ENCODE peak calls at places on chromosomes 2 and 18, in five cellular contexts. X is iris pigment epithelial cell, K is fibroblast of the aortic adventitia, W is T follicular helper cell, L is memory B cell. P is an unnamed sample.

GRCh38 chr2:240130393-240131195 is 5.5 kb downstream of the COPS9 start:
- DNase-seq in X (no peak), K (no peak), W (no peak), L (no peak), P (no peak)

GRCh38 chr18:2706903-2707302 is 51.4 kb downstream of the SMCHD1 start:
- DNase-seq in X (no peak), K (peak; percentile 2), W (no peak), L (no peak), P (no peak)

GRCh38 chr2:136013962-136014361 is 28.5 kb upstream of the DARS1 start:
- DNase-seq in X (no peak), K (no peak), W (no peak), L (no peak), P (peak; percentile 70)

GRCh38 chr2:45007356-45007755 is 1.9 kb downstream of the SIX2 start:
- DNase-seq in X (no peak), K (no peak), W (no peak), L (no peak), P (no peak)

GRCh38 chr2:521853-522530 is 155.2 kb downstream of the TMEM18 start:
- DNase-seq in X (no peak), K (no peak), W (no peak), L (no peak), P (no peak)

GRCh38 chr18:41457730-41458129 is 497.3 kb upstream of the PIK3C3 start:
- DNase-seq in X (no peak), K (no peak), W (no peak), L (no peak), P (no peak)

GRCh38 chr2:206031162-206031784 is 54.7 kb downstream of the INO80D start:
- DNase-seq in X (peak; percentile 36), K (peak; percentile 27), W (no peak), L (no peak), P (no peak)

GRCh38 chr18:78701753-78702409 is 277.7 kb upstream of the SALL3 start:
- DNase-seq in X (no peak), K (no peak), W (no peak), L (no peak), P (no peak)

GRCh38 chr2:11802782-11803191 is 56.4 kb downstream of the LPIN1 start:
- DNase-seq in X (peak; percentile 73), K (peak; percentile 36), W (no peak), L (no peak), P (peak; percentile 18)

GRCh38 chr18:60100805-60101204 is 201.0 kb downstream of the PMAIP1 start:
- DNase-seq in X (peak; percentile 45), K (no peak), W (no peak), L (no peak), P (no peak)

GRCh38 chr2:96326564-96326963 is 1.4 kb downstream of the ITPRIPL1 start:
- DNase-seq in X (no peak), K (no peak), W (no peak), L (no peak), P (no peak)

GRCh38 chr2:60385648-60386047 is 167.8 kb downstream of the BCL11A start:
- DNase-seq in X (peak; percentile 8), K (no peak), W (no peak), L (no peak), P (no peak)

GRCh38 chr2:233209117-233209977 is 42.1 kb upstream of the ATG16L1 start:
- DNase-seq in X (peak; percentile 26), K (peak; percentile 67), W (no peak), L (no peak), P (peak; percentile 86)

GRCh38 chr2:219269362-219270054 is 9.7 kb upstream of the DNAJB2 start:
- DNase-seq in X (no peak), K (no peak), W (no peak), L (no peak), P (peak; percentile 41)

GRCh38 chr18:66734451-66734850 is 130.6 kb upstream of the CDH19 start:
- DNase-seq in X (peak; percentile 4), K (no peak), W (no peak), L (no peak), P (no peak)

GRCh38 chr2:9715238-9715637 is 84.4 kb upstream of the YWHAQ start:
- DNase-seq in X (no peak), K (no peak), W (no peak), L (no peak), P (peak; percentile 36)

GRCh38 chr18:8792688-8793316 is 87.4 kb downstream of the MTCL1 start:
- DNase-seq in X (no peak), K (no peak), W (no peak), L (no peak), P (no peak)

GRCh38 chr18:48640566-48641270 is 101.9 kb downstream of the CTIF start:
- DNase-seq in X (peak; percentile 31), K (no peak), W (no peak), L (no peak), P (peak; percentile 50)

GRCh38 chr18:21979171-21979560 is 190.2 kb upstream of the GATA6 start:
- DNase-seq in X (no peak), K (no peak), W (no peak), L (no peak), P (no peak)

GRCh38 chr2:94996401-94997100 is 29.0 kb upstream of the MAL start:
- DNase-seq in X (no peak), K (no peak), W (no peak), L (no peak), P (no peak)

GRCh38 chr18:2792395-2792794 is 54.4 kb upstream of the EMILIN2 start:
- DNase-seq in X (no peak), K (no peak), W (no peak), L (no peak), P (no peak)

GRCh38 chr2:159137511-159138101 is 148.9 kb downstream of the WDSUB1 start:
- DNase-seq in X (peak; percentile 57), K (peak; percentile 66), W (no peak), L (no peak), P (no peak)